ENCODE peak calls at places on chromosomes 3 and 15, in ten cellular contexts. F is NB4; S is anterior cingulate cortex; E is BE2C; I is RPMI7951; P is stimulated activated CD4-positive, alpha-beta T cell treated with anti-CD3 and anti-CD28 coated beads, Interleukin-2, amount 100 ng/mL, for 48 hours; X is GM19239; O is MCF 10A; T is stimulated activated naive CD8-positive, alpha-beta T cell treated with anti-CD3 and anti-CD28 coated beads, Interleukin-15, amount 100 ng/mL, for 72 hours; G is AG04449. Q is an unnamed sample.

GRCh38 chr3:72767927-72768880 is 80.0 kb downstream of the SHQ1 start:
- DNase-seq in F (no peak), S (no peak), E (no peak), I (no peak), P (no peak), X (no peak), O (no peak), T (no peak), G (no peak), Q (no peak)

GRCh38 chr3:141737108-141737507 is 990 bp upstream of the RNF7 start:
- DNase-seq in F (peak), S (no peak), E (no peak), I (no peak), P (no peak), X (no peak), O (no peak), T (no peak), G (no peak), Q (no peak)

GRCh38 chr3:115550285-115550741 is 73.0 kb upstream of the GAP43 start:
- DNase-seq in F (no peak), S (no peak), E (no peak), I (peak), P (no peak), X (no peak), O (no peak), T (no peak), G (peak), Q (no peak)

GRCh38 chr3:22115581-22115980 is 364.6 kb upstream of the ZNF385D start:
- DNase-seq in F (no peak), S (no peak), E (no peak), I (no peak), P (no peak), X (no peak), O (peak), T (no peak), G (no peak), Q (no peak)

GRCh38 chr3:194205675-194206133 is 69.8 kb downstream of the HES1 start:
- DNase-seq in F (peak), S (no peak), E (peak), I (no peak), P (no peak), X (no peak), O (no peak), T (no peak), G (no peak), Q (no peak)

GRCh38 chr15:50066202-50066601 is 52.8 kb downstream of the ATP8B4 start:
- DNase-seq in F (peak), S (no peak), E (no peak), I (peak), P (peak), X (no peak), O (peak), T (peak), G (no peak), Q (no peak)

GRCh38 chr3:13894812-13895154 is 14.9 kb upstream of the WNT7A start:
- DNase-seq in F (no peak), S (no peak), E (no peak), I (no peak), P (no peak), X (no peak), O (no peak), T (no peak), G (no peak), Q (no peak)

GRCh38 chr3:110246796-110247369 is 824.7 kb upstream of the NECTIN3 start:
- DNase-seq in F (no peak), S (no peak), E (no peak), I (no peak), P (no peak), X (no peak), O (peak), T (no peak), G (no peak), Q (no peak)

Q was measured in activated naive CD8-positive, alpha-beta T cell treated with anti-CD3 and anti-CD28 coated beads, Interleukin-2, amount 50 U/mL, for 16 hours.